ENCODE peak calls at places on chromosomes 6 and 20, in four cellular contexts. O is A549, N is K562, Q is GM12878. D is an unnamed sample.

GRCh38 chr20:4876301-4876700 is 125.0 kb downstream of the SLC23A2 start:
- DNase-seq in Q (no peak), O (no peak), N (no peak), D (no peak)

GRCh38 chr6:43217351-43217750 is 11.9 kb downstream of the DNPH1 start:
- DNase-seq in Q (no peak), O (no peak), N (no peak), D (no peak)

GRCh38 chr6:3258720-3259490 is at the start of gene PSMG4:
- DNase-seq in Q (peak; percentile 48), N (peak; percentile 100), O (peak; percentile 84), D (peak; percentile 84)

GRCh38 chr20:15036938-15037337 is 699.5 kb upstream of the FLRT3 start:
- DNase-seq in Q (no peak), N (no peak), O (no peak), D (no peak)

GRCh38 chr6:4402477-4402976 is 267.2 kb upstream of the ECI2 start:
- DNase-seq in N (no peak), O (peak; percentile 66), Q (no peak), D (peak; percentile 10)

GRCh38 chr20:38201356-38201755 is 36.3 kb upstream of the TGM2 start:
- DNase-seq in Q (no peak), O (peak; percentile 61), N (peak; percentile 39), D (no peak)

GRCh38 chr6:31727717-31728671 is 1.1 kb downstream of the DDAH2 start:
- DNase-seq in O (no peak), N (no peak), Q (peak; percentile 43), D (no peak)

GRCh38 chr20:32294071-32294470 is 16.6 kb downstream of the KIF3B start:
- DNase-seq in Q (no peak), N (no peak), O (no peak), D (no peak)

GRCh38 chr20:21137078-21137477 is 11.2 kb downstream of the KIZ start:
- DNase-seq in N (no peak), O (no peak), Q (no peak), D (no peak)

GRCh38 chr20:34531608-34532265 is 15.5 kb downstream of the DYNLRB1 start:
- DNase-seq in Q (no peak), N (no peak), O (no peak), D (no peak)

GRCh38 chr6:157644043-157644810 is 178.8 kb upstream of the SNX9 start:
- DNase-seq in N (no peak), O (peak; percentile 25), Q (no peak), D (no peak)

GRCh38 chr6:64520050-64520449 is 884.4 kb downstream of the PHF3 start:
- DNase-seq in O (peak; percentile 30), N (no peak), Q (peak; percentile 5), D (no peak)

GRCh38 chr6:16130932-16131387 is 2.1 kb downstream of the MYLIP start:
- DNase-seq in N (peak; percentile 58), Q (peak; percentile 61), O (peak; percentile 67), D (peak; percentile 72)

GRCh38 chr20:12012241-12013222 is 94.8 kb downstream of the BTBD3 start:
- DNase-seq in N (peak; percentile 46), Q (peak; percentile 12), O (peak; percentile 65), D (peak; percentile 67)

GRCh38 chr6:145531032-145531431 is 204.3 kb downstream of the EPM2A start:
- DNase-seq in Q (no peak), O (no peak), N (no peak), D (no peak)

GRCh38 chr6:169848946-169849345 is 97.5 kb downstream of the ERMARD start:
- DNase-seq in Q (no peak), O (no peak), N (no peak), D (no peak)

GRCh38 chr6:6409397-6410030 is 89.1 kb upstream of the F13A1 start:
- DNase-seq in N (no peak), O (no peak), Q (no peak), D (no peak)

GRCh38 chr20:37915800-37916570 is 13.1 kb downstream of the VSTM2L start:
- DNase-seq in Q (no peak), O (no peak), N (peak; percentile 54), D (peak; percentile 40)

GRCh38 chr20:45211569-45212474 is 5.0 kb downstream of the SEMG1 start:
- DNase-seq in Q (no peak), O (no peak), N (no peak), D (no peak)

GRCh38 chr6:123276439-123277045 is 280.5 kb downstream of the CLVS2 start:
- DNase-seq in Q (no peak), O (no peak), N (peak; percentile 19), D (no peak)

GRCh38 chr6:160088069-160088773 is 33.4 kb upstream of the SLC22A1 start:
- DNase-seq in N (peak; percentile 46), Q (no peak), O (peak; percentile 55), D (peak; percentile 33)

GRCh38 chr20:6074145-6074561 is 20.3 kb upstream of the LRRN4 start:
- DNase-seq in N (peak; percentile 18), O (peak; percentile 57), Q (no peak), D (peak; percentile 88)

GRCh38 chr6:7777062-7777461 is 51.2 kb downstream of the BMP6 start:
- DNase-seq in N (no peak), Q (no peak), O (no peak), D (peak; percentile 5)

GRCh38 chr6:54718541-54719023 is 128.0 kb upstream of the FAM83B start:
- DNase-seq in N (no peak), O (no peak), Q (no peak), D (no peak)

GRCh38 chr6:168196385-168196860 is 117.4 kb upstream of the FRMD1 start:
- DNase-seq in N (no peak), Q (no peak), O (peak; percentile 49), D (peak; percentile 72)

GRCh38 chr20:14142171-14142570 is 146.9 kb downstream of the MACROD2 start:
- DNase-seq in O (peak; percentile 79), Q (peak; percentile 2), N (no peak), D (peak; percentile 47)

GRCh38 chr6:89385156-89385667 is 26.9 kb downstream of the RRAGD start:
- DNase-seq in Q (peak; percentile 51), N (no peak), O (peak; percentile 7), D (no peak)

GRCh38 chr6:159720708-159721107 is 6.6 kb upstream of the WTAP start:
- DNase-seq in Q (no peak), N (peak; percentile 51), O (peak; percentile 53), D (peak; percentile 82)

GRCh38 chr6:126039284-126039683 is 52.9 kb downstream of the TRMT11 start:
- DNase-seq in N (no peak), O (peak; percentile 55), Q (no peak), D (no peak)

GRCh38 chr6:14875678-14876063 is 370.2 kb upstream of the JARID2 start:
- DNase-seq in N (no peak), Q (peak; percentile 89), O (no peak), D (no peak)

GRCh38 chr20:37225146-37225545 is 36.5 kb downstream of the GHRH start:
- DNase-seq in Q (no peak), O (no peak), N (no peak), D (no peak)

GRCh38 chr20:33673411-33674293 is 576 bp downstream of the NECAB3 start:
- DNase-seq in O (no peak), N (peak; percentile 68), Q (no peak), D (no peak)

GRCh38 chr6:133350928-133351327 is 109.8 kb downstream of the EYA4 start:
- DNase-seq in Q (no peak), O (no peak), N (no peak), D (no peak)

DNA sequence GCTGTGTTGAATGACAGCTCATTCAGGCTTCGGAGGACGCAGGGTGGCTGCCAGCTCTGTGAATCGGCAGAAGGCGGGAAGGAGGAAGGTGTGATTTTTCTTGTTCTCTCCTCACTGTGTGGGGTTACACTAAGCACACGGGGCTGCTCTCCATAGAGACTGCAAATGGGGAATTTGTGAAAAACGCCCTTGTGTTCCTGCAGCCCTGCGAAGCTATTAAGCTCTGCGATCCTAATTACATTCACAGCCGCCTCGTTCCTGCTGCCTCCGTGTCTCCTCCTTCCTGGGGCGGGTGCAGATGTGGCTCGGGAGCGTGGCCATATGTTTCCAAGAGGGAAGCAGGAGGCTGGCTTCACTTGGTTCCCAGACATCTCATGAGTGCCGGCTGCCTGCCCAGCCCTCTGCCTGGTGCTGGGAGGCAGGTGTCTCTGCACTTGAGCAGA is 124.0 kb downstream of the TOX2 start:
- DNase-seq in Q (no peak), O (no peak), N (no peak), D (no peak)
- TF ChIP-seq USF2 in Q (no peak), O (no peak), N (no peak), D (no peak)

DNA sequence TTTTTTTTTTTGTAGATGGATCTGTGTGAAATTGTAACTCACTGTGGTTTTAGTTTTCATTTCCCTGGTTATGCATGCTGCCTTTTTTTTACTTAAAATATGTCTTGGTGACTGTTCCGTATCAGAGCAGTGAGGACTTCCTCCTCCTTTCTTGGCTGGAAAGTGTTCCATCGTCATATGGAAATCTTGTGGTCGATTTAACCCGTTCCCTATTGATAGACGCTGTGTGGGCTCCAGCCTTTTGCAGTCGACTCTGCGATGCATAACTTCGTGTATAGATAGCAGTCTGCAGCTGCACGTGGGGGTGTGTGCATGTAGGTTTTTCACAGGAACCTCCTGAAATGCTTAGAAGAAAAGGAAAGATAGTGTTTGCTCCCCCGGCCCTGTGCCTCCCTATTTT is 28.1 kb upstream of the PNPLA1 start:
- DNase-seq in O (no peak), N (peak; percentile 48), Q (peak; percentile 65), D (no peak)
- TF ChIP-seq CEBPB in O (no peak), N (no peak), Q (no peak), D (no peak)

GRCh38 chr6:13089296-13089994 is 238.9 kb downstream of the TBC1D7 start:
- DNase-seq in N (no peak), Q (no peak), O (no peak), D (no peak)
- TF ChIP-seq POLR2AphosphoS2 in N (no peak), Q (no peak), O (no peak), D (no peak)

GRCh38 chr6:33118525-33119123 is 42.8 kb downstream of the HLA-DPB1 start:
- DNase-seq in Q (no peak), N (peak; percentile 61), O (peak; percentile 46), D (peak; percentile 66)
- TF ChIP-seq USF2 in Q (no peak), N (no peak), O (no peak), D (no peak)

GRCh38 chr20:52075400-52075799 is 116.2 kb downstream of the ZFP64 start:
- DNase-seq in N (no peak), Q (no peak), O (no peak), D (no peak)

GRCh38 chr20:52081066-52081465 is 110.5 kb downstream of the ZFP64 start:
- DNase-seq in Q (no peak), O (no peak), N (no peak), D (no peak)

GRCh38 chr20:52071136-52071535 is 120.4 kb downstream of the ZFP64 start:
- DNase-seq in N (no peak), Q (no peak), O (no peak), D (no peak)

GRCh38 chr20:52078289-52078688 is 113.3 kb downstream of the ZFP64 start:
- DNase-seq in O (no peak), Q (no peak), N (no peak), D (peak; percentile 26)

DNA sequence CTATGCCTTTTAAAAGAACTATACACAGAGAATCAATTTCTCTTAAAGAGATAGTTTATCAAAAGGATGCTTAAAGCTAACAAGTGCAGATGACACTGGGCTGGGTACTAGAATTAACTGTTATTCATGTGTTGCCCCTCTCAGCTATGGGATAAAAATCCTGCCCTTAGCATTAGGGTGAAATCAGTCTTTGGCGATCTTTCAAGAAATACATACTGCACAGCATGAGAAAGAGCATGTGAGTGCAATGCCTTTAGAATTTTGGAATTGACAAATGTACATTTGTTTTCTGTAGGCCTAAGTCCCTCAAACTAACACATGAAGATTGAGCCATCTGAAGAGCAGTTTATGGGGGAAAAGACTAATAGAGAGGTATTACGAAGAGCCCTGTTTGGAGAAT is 115.4 kb downstream of the ZFP64 start:
- DNase-seq in Q (no peak), N (no peak), O (no peak), D (no peak)
- TF ChIP-seq CEBPB in Q (no peak), N (no peak), O (no peak), D (no peak)

D was measured in HepG2.